ENCODE peak calls at places on chromosomes 7 and 10, in ten cellular contexts. Q, Y, D, N, T, J, A, U, R and O are unnamed samples.

GRCh38 chr7:49791089-49791741 is 17.8 kb downstream of the VWC2 start:
- DNase-seq in N (no peak), Y (no peak), Q (no peak), U (peak; percentile 81), T (no peak), D (no peak), A (no peak), R (peak; percentile 58), J (no peak), O (no peak)

GRCh38 chr10:6065406-6065805 is 3.2 kb upstream of the IL2RA start:
- DNase-seq in A (no peak), J (no peak), R (no peak), Y (no peak), D (no peak), T (no peak), U (no peak), Q (no peak), N (no peak), O (no peak)

GRCh38 chr10:32298066-32298812 is 48.7 kb downstream of the EPC1 start:
- DNase-seq in Q (no peak), U (no peak), A (no peak), D (no peak), N (peak; percentile 63), T (no peak), Y (no peak), R (peak; percentile 89), J (no peak), O (no peak)

GRCh38 chr10:132247943-132248342 is 59.8 kb downstream of the STK32C start:
- DNase-seq in U (no peak), T (no peak), D (no peak), A (no peak), R (no peak), Y (no peak), Q (no peak), J (no peak), N (no peak), O (no peak)

GRCh38 chr10:71260622-71261325 is 48.4 kb downstream of the UNC5B start:
- DNase-seq in N (peak; percentile 78), T (no peak), Q (peak; percentile 88), D (no peak), A (no peak), U (no peak), Y (no peak), R (no peak), J (peak; percentile 88), O (no peak)

GRCh38 chr10:1369665-1370064 is 313.5 kb downstream of the WDR37 start:
- DNase-seq in A (no peak), T (no peak), J (no peak), U (no peak), N (no peak), D (no peak), Y (no peak), R (no peak), Q (no peak), O (no peak)

GRCh38 chr7:7266257-7266656 is 83.9 kb downstream of the C1GALT1 start:
- DNase-seq in N (no peak), Q (no peak), A (no peak), Y (no peak), R (no peak), U (no peak), T (no peak), J (no peak), D (no peak), O (no peak)

GRCh38 chr10:12448729-12449391 is 99.5 kb downstream of the CAMK1D start:
- DNase-seq in U (no peak), T (peak; percentile 92), A (peak; percentile 30), Q (peak; percentile 28), N (peak; percentile 81), J (no peak), R (peak; percentile 78), D (peak; percentile 37), Y (no peak), O (peak; percentile 71)

GRCh38 chr7:157683251-157684156 is 346.7 kb downstream of the DNAJB6 start:
- DNase-seq in D (no peak), Q (no peak), A (no peak), U (no peak), T (no peak), Y (no peak), N (no peak), R (no peak), J (no peak), O (no peak)

GRCh38 chr7:157685430-157686284 is 348.9 kb downstream of the DNAJB6 start:
- DNase-seq in T (no peak), Q (peak; percentile 3), J (peak; percentile 69), A (no peak), R (no peak), D (no peak), U (no peak), Y (no peak), N (no peak), O (no peak)

GRCh38 chr7:157684157-157684595 is 347.4 kb downstream of the DNAJB6 start:
- DNase-seq in R (no peak), U (peak; percentile 79), N (no peak), D (no peak), A (no peak), T (no peak), Y (no peak), Q (no peak), J (no peak), O (no peak)

GRCh38 chr7:157686285-157686894 is 349.6 kb downstream of the DNAJB6 start:
- DNase-seq in A (no peak), T (no peak), D (no peak), Y (no peak), R (no peak), J (peak; percentile 47), N (no peak), Q (no peak), U (no peak), O (no peak)

DNA sequence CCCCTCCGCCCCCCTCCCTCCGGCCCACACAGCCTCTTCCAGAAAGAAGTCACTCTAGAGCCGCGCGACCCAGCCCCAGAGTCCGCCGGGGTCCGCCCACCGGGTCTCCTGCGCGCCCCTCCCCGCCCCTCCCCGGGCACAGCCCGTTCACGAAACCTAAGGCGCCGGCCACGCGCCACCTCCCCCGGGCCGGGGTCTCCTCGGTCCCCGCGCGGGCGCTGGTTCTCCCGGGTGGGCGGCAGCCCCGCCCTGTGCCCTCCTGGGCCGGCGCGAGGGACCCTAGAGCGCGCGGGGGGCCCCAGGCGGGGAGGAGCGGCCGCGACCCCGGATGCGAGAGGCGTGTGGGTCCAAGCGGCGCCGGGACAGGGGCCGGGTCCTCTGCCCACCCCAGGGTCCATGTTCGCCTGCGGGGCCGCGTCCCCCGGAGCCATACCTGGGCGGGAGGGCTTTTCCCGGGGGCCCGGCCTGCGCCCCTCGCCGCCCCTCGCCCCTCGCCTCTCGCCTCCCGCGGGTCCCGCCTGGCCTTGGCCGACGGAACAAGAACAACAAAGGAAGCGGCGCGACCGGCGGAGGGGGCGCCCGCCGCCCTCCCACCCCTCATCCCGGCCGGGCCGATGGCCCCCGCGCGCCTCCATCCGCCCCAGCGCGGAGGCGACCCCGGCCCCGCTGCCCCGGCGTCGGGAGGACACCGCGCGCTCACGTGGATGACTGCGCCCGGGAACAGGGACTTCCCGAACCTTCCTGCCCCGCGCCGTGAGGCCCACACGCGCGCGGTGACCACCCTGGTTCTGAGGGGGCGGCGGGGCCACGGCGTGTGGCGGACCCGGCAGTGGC is 348.0 kb downstream of the DNAJB6 start:
- DNase-seq in T (no peak), J (no peak), Y (no peak), R (no peak), U (no peak), A (no peak), D (no peak), N (no peak), Q (no peak), O (no peak)
- H3K9me3 ChIP-seq in T (no peaks in the 10 kb centered on the region), J (no peaks in the 10 kb centered on the region), Y (no peaks in the 10 kb centered on the region), R (no peaks in the 10 kb centered on the region), U (no peaks in the 10 kb centered on the region), A (no peaks in the 10 kb centered on the region), D (no peaks in the 10 kb centered on the region), N (no peaks in the 10 kb centered on the region), Q (no peaks in the 10 kb centered on the region), O (no peaks in the 10 kb centered on the region)

DNA sequence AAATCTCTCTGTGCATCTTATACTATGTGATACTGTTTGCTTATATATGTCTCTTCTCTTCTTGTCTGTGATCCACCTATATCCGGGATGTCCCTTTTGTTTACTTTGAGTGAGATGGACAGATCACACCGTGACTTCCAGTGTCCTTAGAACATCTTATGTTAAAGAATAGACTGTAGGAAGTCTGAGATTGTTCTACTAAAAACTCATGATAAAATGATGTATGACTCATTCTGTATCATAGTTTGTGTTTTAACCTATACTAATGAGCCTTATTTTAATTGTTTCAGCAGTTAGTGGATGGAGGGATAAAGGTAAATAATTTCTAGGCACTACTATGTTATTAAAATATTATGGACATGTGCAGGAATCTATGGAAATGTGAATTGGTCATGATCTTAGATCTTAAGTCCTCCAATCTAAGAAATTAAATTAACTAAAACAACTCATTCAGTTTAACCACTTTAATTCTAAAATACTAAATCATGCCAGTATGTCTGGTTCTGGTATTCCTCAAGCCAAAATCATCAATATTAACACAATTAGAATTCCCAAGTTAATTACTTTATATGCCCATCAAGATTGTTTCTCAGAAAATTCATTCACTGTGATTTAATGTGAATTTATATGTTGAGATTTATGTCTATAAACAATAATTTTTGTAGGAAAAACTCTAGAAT is 32.0 kb downstream of the ITGB8 start:
- DNase-seq in T (no peak), R (peak; percentile 37), Q (no peak), J (no peak), D (no peak), A (no peak), N (no peak), U (no peak), Y (no peak), O (no peak)
- H3K4me1 ChIP-seq in T (no peaks in the 10 kb centered on the region), R (peaks cover 10% of the 10 kb centered on the region), Q (no peaks in the 10 kb centered on the region), J (no peaks in the 10 kb centered on the region), D (no peaks in the 10 kb centered on the region), A (no peaks in the 10 kb centered on the region), N (peaks cover 14% of the 10 kb centered on the region), U (no peaks in the 10 kb centered on the region), Y (no peaks in the 10 kb centered on the region), O (no peaks in the 10 kb centered on the region)

DNA sequence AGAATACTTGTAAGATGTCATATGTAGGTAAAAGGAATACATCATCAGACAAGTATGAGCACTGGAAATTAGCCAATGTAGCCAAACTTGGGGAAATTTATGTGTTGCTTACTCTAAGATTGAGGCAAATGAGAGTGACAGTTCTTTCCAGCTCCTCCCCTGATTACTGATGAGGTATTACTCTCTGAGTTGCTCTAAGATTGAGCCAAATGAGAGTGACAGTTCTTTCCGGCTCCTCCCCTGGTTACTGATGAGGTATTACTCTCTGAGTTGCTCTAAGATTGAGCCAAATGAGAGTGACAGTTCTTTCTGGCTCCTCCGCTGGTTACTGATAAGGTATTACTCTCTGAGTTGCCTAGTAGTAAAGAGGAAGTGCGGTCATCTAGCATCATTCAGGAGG is 435.8 kb downstream of the NRG3 start:
- DNase-seq in U (no peak), N (peak; percentile 2), D (no peak), Q (no peak), A (no peak), Y (no peak), T (no peak), J (no peak), R (no peak), O (no peak)
- H3K9me3 ChIP-seq in U (no peaks in the 10 kb centered on the region), N (no peaks in the 10 kb centered on the region), D (no peaks in the 10 kb centered on the region), Q (no peaks in the 10 kb centered on the region), A (no peaks in the 10 kb centered on the region), Y (no peaks in the 10 kb centered on the region), T (no peaks in the 10 kb centered on the region), J (peaks cover 1% of the 10 kb centered on the region), R (no peaks in the 10 kb centered on the region), O (no peaks in the 10 kb centered on the region)

DNA sequence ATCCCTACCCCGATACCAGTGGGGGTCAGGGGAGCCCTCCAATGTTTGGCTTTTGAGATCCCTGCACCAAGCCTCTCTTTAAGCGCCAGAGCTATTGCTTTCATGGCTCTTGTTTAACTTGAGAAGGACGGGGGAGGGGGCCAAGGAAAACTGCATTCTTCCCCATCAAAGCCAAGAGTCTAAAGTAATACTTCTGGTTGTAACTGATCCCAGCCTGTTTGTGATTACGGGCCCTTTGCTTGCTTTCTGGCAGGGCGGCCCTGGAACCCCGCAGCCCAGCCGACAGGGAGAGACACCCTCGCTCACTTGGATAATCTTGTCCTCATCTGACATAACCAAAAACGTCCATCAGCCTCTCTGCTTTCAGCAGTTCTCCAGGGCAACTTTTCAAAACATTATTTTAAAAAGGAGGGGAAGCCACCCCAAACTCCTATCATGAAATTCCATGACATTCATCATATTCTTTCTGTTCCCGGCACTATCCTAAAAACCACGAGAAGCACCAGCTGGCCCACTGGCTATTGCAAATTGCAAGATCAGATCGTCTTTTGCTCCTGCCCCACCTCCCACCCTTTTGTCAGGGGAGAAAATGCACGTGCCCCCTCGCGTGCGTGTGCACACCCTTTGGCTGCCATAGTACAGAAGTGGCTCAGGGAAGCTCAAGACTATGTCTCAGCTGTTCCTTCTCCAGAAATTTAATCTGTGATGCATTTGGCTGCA is 154.9 kb downstream of the NEURL1 start:
- DNase-seq in D (no peak), U (no peak), A (no peak), R (no peak), Y (peak; percentile 53), J (no peak), T (no peak), Q (no peak), N (no peak), O (no peak)
- H3K4me1 ChIP-seq in D (peaks cover 88% of the 10 kb centered on the region), U (peaks cover 14% of the 10 kb centered on the region), A (peaks cover 52% of the 10 kb centered on the region), R (no peaks in the 10 kb centered on the region), Y (peaks cover 44% of the 10 kb centered on the region), J (peaks cover 10% of the 10 kb centered on the region), T (no peaks in the 10 kb centered on the region), Q (peaks cover 56% of the 10 kb centered on the region), N (peaks cover 17% of the 10 kb centered on the region), O (no peaks in the 10 kb centered on the region)